ENCODE peak calls at places on chromosomes 12 and 14, in six cellular contexts. F, W, V, K, C and Z are unnamed samples.

GRCh38 chr14:61147898-61148549 is 133.1 kb downstream of the TMEM30B start:
- DNase-seq in F (peak; percentile 79), W (peak; percentile 95), V (no peak), K (peak; percentile 85), C (no peak), Z (no peak)

GRCh38 chr14:76904100-76904739 is 78.0 kb downstream of the LRRC74A start:
- DNase-seq in F (peak; percentile 46), W (peak; percentile 42), V (no peak), K (no peak), C (no peak), Z (no peak)

GRCh38 chr12:124490584-124491305 is 76.7 kb downstream of the NCOR2 start:
- DNase-seq in F (peak; percentile 79), W (no peak), V (no peak), K (no peak), C (no peak), Z (peak; percentile 96)

GRCh38 chr12:27733052-27733656 is 22.5 kb downstream of the MRPS35 start:
- DNase-seq in F (no peak), W (peak; percentile 9), V (peak; percentile 34), K (peak; percentile 51), C (peak; percentile 18), Z (no peak)

GRCh38 chr12:52210925-52211650 is 19.3 kb upstream of the KRT80 start:
- DNase-seq in F (no peak), W (no peak), V (no peak), K (no peak), C (no peak), Z (no peak)

GRCh38 chr14:19947413-19948090 is 16.8 kb downstream of the OR4K1 start:
- DNase-seq in F (no peak), W (no peak), V (no peak), K (no peak), C (no peak), Z (no peak)

GRCh38 chr14:22630066-22630465 is 14.1 kb downstream of the OR6J1 start:
- DNase-seq in F (no peak), W (no peak), V (no peak), K (no peak), C (no peak), Z (no peak)

GRCh38 chr14:64705406-64706118 is 1.3 kb downstream of the PLEKHG3 start:
- DNase-seq in F (peak; percentile 33), W (peak; percentile 63), V (peak; percentile 53), K (no peak), C (peak; percentile 33), Z (peak; percentile 17)

GRCh38 chr12:95815635-95816212 is 25.2 kb upstream of the NTN4 start:
- DNase-seq in F (no peak), W (peak; percentile 30), V (peak; percentile 44), K (peak; percentile 65), C (no peak), Z (no peak)

GRCh38 chr12:96409734-96410133 is 9.5 kb upstream of the CDK17 start:
- DNase-seq in F (no peak), W (no peak), V (no peak), K (no peak), C (no peak), Z (no peak)

GRCh38 chr14:35405304-35405996 is 901 bp upstream of the NFKBIA start:
- DNase-seq in F (no peak), W (no peak), V (no peak), K (no peak), C (no peak), Z (no peak)

GRCh38 chr12:124743479-124744272 is 120.0 kb downstream of the SCARB1 start:
- DNase-seq in F (no peak), W (no peak), V (no peak), K (no peak), C (no peak), Z (no peak)

GRCh38 chr12:30996255-30996654 is 69.7 kb downstream of the TSPAN11 start:
- DNase-seq in F (no peak), W (no peak), V (no peak), K (peak; percentile 94), C (no peak), Z (no peak)

GRCh38 chr14:105073720-105074600 is 8.7 kb upstream of the GPR132 start:
- DNase-seq in F (no peak), W (no peak), V (no peak), K (no peak), C (no peak), Z (peak; percentile 60)

GRCh38 chr14:89368490-89369477 is 48.2 kb downstream of the FOXN3 start:
- DNase-seq in F (no peak), W (no peak), V (no peak), K (no peak), C (no peak), Z (no peak)

GRCh38 chr14:28765907-28766504 is 581 bp upstream of the FOXG1 start:
- DNase-seq in F (no peak), W (no peak), V (no peak), K (no peak), C (peak; percentile 57), Z (peak; percentile 61)

GRCh38 chr12:58424735-58425379 is 483.5 kb downstream of the ATP23 start:
- DNase-seq in F (no peak), W (no peak), V (no peak), K (no peak), C (no peak), Z (no peak)

GRCh38 chr12:108699955-108700563 is 31.3 kb downstream of the CORO1C start:
- DNase-seq in F (no peak), W (no peak), V (no peak), K (peak; percentile 94), C (no peak), Z (no peak)

GRCh38 chr14:89186850-89187376 is 230.1 kb downstream of the FOXN3 start:
- DNase-seq in F (no peak), W (no peak), V (no peak), K (no peak), C (no peak), Z (no peak)

GRCh38 chr12:25985296-25985992 is 27.0 kb downstream of the RASSF8 start:
- DNase-seq in F (no peak), W (no peak), V (no peak), K (no peak), C (no peak), Z (no peak)

GRCh38 chr14:57692671-57693070 is 173.2 kb downstream of the SLC35F4 start:
- DNase-seq in F (no peak), W (peak; percentile 41), V (peak; percentile 57), K (peak; percentile 68), C (no peak), Z (no peak)

GRCh38 chr12:104288635-104289258 is 14.8 kb upstream of the EID3 start:
- DNase-seq in F (peak; percentile 84), W (peak; percentile 90), V (peak; percentile 92), K (peak; percentile 90), C (peak; percentile 82), Z (peak; percentile 89)

GRCh38 chr14:100533647-100534485 is 53.4 kb downstream of the BEGAIN start:
- DNase-seq in F (peak; percentile 9), W (no peak), V (no peak), K (no peak), C (peak; percentile 12), Z (peak; percentile 78)

GRCh38 chr14:73776194-73776537 is 62.0 kb upstream of the PNMA1 start:
- DNase-seq in F (no peak), W (no peak), V (no peak), K (no peak), C (no peak), Z (peak; percentile 2)

GRCh38 chr12:95206916-95207315 is 10.4 kb downstream of the FGD6 start:
- DNase-seq in F (no peak), W (no peak), V (no peak), K (no peak), C (no peak), Z (no peak)

GRCh38 chr12:127381043-127381668 is 885.8 kb upstream of the TMEM132C start:
- DNase-seq in F (peak; percentile 33), W (peak; percentile 21), V (peak; percentile 81), K (no peak), C (peak; percentile 85), Z (peak; percentile 27)

GRCh38 chr12:28110329-28110728 is 79.9 kb upstream of the CCDC91 start:
- DNase-seq in F (no peak), W (no peak), V (no peak), K (no peak), C (no peak), Z (no peak)